ENCODE peak calls at places on chromosome 18, in four cellular contexts. F, R, X and K are unnamed samples.

GRCh38 chr18:75408554-75409506 is 18.7 kb downstream of the SMIM21 start:
- DNase-seq in F (no peak), R (no peak), X (no peak), K (no peak)

GRCh38 chr18:13369756-13370510 is 151.4 kb downstream of the LDLRAD4 start:
- DNase-seq in F (no peak), R (peak), X (no peak), K (no peak)

GRCh38 chr18:41126541-41127235 is 828.3 kb upstream of the PIK3C3 start:
- DNase-seq in F (no peak), R (no peak), X (no peak), K (no peak)

GRCh38 chr18:75212626-75213110 is 2.1 kb downstream of the TSHZ1 start:
- DNase-seq in F (no peak), R (no peak), X (no peak), K (no peak)

GRCh38 chr18:45464619-45465018 is 150.7 kb upstream of the SLC14A2 start:
- DNase-seq in F (no peak), R (no peak), X (no peak), K (no peak)

GRCh38 chr18:69558088-69558487 is 157.4 kb downstream of the DOK6 start:
- DNase-seq in F (no peak), R (no peak), X (no peak), K (no peak)

GRCh38 chr18:27970321-27970720 is 206.6 kb downstream of the CDH2 start:
- DNase-seq in F (no peak), R (no peak), X (no peak), K (no peak)

GRCh38 chr18:69557246-69557781 is 156.6 kb downstream of the DOK6 start:
- DNase-seq in F (peak), R (no peak), X (no peak), K (no peak)

GRCh38 chr18:48680339-48680738 is 141.5 kb downstream of the CTIF start:
- DNase-seq in F (no peak), R (no peak), X (no peak), K (no peak)
- H3K27ac ChIP-seq in F (no peak), R (peak), X (peak), K (peak)

DNA sequence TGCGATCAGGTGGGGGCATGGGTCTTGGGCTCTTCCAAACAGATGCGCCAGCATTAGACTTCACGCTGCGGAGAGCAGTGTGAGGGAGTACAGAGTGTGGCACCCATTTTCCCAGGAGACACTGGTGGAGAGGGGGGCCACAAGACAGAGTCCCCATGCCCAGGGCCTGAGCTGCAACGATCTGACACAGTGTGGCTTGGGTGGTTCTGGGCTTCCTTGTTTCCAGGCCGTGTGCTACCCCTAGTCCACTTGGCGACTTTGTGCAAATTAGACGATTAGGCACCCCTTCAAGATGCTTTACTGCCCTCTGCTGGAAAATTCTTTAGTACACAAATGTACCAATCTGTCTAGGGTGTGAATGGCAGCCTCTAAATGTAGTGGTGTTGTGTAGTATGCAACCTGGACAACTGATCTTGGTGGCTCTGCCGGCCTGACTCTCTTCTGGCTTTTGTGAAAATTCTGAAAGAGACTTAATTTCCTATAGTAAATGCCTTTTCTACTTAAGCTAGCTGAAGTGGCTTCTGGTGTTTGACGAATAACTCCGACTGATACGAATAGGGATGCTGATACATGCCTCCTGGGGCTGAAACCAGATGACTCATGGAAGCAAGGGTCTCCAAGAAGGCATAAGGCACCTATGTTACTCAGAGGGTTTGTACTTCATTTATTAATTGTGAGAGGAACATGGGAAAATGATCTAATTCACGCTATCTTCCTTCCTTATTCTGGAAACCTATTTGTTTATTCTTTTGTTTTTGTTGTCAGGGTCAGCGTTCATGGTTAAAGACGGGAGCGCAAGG is 92.3 kb upstream of the SMAD2 start:
- DNase-seq in F (peak), R (no peak), X (no peak), K (no peak)
- TF ChIP-seq CTCF in F (peak), R (peak), X (no peak), K (peak)

DNA sequence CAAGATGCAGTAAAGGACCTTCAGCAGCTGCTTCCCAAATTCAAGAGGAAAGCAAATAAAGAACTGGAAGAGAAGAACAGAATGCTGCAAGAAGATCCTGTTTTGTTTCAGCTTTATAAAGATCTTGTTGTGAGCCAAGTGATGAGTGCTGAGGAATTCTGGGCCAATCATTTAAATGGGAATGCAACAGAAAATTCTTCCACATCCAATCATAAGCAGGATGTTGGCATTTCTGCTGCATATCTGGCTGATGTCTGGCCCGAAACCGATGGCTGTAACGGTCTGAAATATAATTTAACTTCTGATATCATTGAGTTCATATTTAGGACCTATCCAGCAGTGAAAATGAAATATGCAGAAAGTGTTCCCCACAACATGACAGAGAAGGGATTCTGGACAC is 175.8 kb downstream of the MC4R start:
- DNase-seq in F (no peak), R (no peak), X (no peak), K (no peak)
- TF ChIP-seq POLR2AphosphoS5 in F (no peak), R (no peak), X (no peak), K (no peak)

DNA sequence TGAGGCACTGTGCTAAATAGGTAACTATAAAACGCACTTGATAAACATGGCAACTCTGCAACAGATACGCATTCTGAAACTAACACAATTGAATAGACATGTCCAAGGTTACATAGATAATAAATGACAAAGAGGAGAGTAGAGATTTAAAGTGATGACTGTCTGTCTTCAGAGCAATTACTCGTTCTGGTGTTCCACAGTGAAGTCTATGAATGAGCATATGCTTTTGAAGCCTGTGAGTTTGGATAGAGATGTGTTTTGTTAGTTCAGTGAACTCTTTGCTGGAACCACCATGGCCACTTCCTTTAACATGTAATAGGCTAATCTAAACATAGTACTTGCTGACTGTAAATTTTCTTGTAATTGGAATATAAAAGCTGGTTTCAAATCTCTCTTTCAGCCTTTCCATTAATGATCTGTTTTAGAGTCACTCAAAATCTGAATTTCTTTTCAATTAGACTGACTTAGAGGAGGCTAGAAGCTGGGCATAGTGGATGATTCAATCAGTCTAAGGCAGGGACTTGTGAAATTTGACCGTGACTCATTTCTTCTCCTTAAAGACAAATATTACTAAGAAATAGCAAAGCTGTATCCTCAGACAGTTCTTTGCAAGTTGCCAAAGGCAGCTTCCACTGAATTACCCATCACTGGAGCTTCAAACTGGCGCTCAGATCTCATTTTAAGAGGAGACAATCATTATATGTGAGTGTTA is 1130.1 kb upstream of the CELF4 start:
- DNase-seq in F (no peak), R (no peak), X (no peak), K (no peak)
- H3K27ac ChIP-seq in F (no peak), R (no peak), X (no peak), K (no peak)

GRCh38 chr18:54506516-54507261 is 84.4 kb upstream of the DYNAP start:
- DNase-seq in F (no peak), R (no peak), X (no peak), K (no peak)

GRCh38 chr18:54503495-54503894 is 87.5 kb upstream of the DYNAP start:
- DNase-seq in F (no peak), R (no peak), X (no peak), K (no peak)
- TF ChIP-seq CTCF in F (peak), R (no peak), X (no peak), K (no peak)

DNA sequence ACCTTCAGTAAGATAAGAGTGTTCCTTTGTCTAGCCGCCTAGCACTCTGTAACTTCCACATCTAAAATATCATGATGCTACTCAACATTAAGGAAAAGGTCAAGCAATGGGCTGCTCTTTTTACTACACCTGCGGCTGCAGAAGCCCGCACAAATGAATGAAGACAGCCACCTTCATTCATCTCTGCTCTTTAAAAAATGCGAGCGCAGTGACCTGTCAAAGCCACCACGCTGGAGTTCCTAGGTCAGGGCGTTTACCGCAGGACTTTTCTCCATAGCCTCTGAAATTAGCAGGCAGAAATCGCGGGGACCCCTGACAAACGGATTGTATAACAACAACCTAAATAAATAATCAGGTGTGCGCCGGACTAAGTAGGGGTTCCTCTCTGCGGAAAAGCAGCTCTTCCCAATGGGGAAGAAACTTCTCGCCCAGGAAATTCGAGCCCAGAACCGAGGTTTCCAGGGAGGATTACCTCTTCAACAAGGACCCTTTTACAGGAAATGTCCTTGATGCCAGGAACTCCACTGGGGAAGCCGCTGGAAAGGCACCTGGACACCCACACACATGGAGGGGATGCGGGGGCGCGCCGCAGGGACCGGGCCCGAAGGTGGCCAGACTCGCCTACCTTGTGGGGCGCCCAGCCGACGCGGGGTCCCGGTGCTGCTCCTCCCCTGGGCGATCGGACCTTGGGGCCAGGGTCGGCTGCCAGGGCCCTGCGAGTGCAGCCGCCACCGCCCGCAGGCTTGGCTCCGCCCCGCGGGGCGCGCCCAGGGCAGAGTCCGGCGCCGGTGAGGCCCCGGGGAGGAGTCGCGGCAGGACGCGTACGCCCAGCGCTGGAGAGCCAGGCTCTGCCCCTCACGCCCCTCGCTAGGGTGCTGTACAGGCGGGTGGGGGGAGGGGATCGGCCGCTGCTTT is at the start of gene CCDC68:
- DNase-seq in F (peak), R (peak), X (peak), K (no peak)
- TF ChIP-seq POLR2AphosphoS5 in F (peak), R (no peak), X (peak), K (no peak)

GRCh38 chr18:77023115-77023782 is 109.3 kb downstream of the MBP start:
- DNase-seq in F (no peak), R (no peak), X (no peak), K (no peak)

GRCh38 chr18:77024476-77024875 is 108.1 kb downstream of the MBP start:
- DNase-seq in F (no peak), R (no peak), X (no peak), K (no peak)

GRCh38 chr18:77025831-77026363 is 106.7 kb downstream of the MBP start:
- DNase-seq in F (no peak), R (no peak), X (no peak), K (no peak)

GRCh38 chr18:77022556-77022955 is 110.0 kb downstream of the MBP start:
- DNase-seq in F (no peak), R (no peak), X (no peak), K (no peak)

DNA sequence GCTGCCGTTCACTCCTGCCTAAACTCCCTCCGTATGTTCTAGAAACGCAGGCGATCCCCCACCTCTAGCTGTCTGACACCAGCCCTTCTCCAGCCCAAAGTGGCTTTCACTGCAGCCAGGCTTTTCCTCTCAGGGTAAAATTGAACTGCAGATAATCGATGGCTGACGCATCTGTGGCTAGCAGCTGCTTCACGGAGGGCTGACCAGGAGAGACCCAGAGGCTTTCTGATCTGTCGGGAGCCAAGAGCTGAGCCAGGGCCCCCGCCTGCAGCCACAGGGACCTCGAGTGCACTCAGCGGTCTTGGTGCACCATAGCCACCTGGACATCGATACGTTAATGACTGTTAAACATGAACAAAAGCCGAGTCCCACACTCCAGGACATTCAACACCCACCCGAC is 107.5 kb downstream of the MBP start:
- DNase-seq in F (no peak), R (no peak), X (no peak), K (no peak)
- H3K27ac ChIP-seq in F (no peak), R (no peak), X (no peak), K (no peak)